ENCODE peak calls at places on chromosomes 7 and 10, in six cellular contexts. U, P, Q, K, Y and S are unnamed samples.

GRCh38 chr7:88851220-88851619 is 55.7 kb upstream of the TEX47 start:
- DNase-seq in U (no peak), P (no peak), Q (no peak), K (no peak), Y (no peak), S (no peak)

GRCh38 chr7:114575098-114575497 is 160.5 kb downstream of the FOXP2 start:
- DNase-seq in U (no peak), P (no peak), Q (no peak), K (no peak), Y (no peak), S (no peak)

GRCh38 chr7:70695804-70696104 is 436.2 kb upstream of the GALNT17 start:
- DNase-seq in U (no peak), P (no peak), Q (no peak), K (no peak), Y (no peak), S (no peak)

GRCh38 chr10:69413221-69413865 is 3.4 kb downstream of the TACR2 start:
- DNase-seq in U (peak), P (peak), Q (peak), K (peak), Y (peak), S (peak)

GRCh38 chr10:123470570-123470969 is 195.6 kb upstream of the GPR26 start:
- DNase-seq in U (no peak), P (no peak), Q (no peak), K (no peak), Y (no peak), S (no peak)

GRCh38 chr7:27933691-27934565 is 194.0 kb downstream of the TAX1BP1 start:
- DNase-seq in U (no peak), P (no peak), Q (no peak), K (no peak), Y (no peak), S (no peak)

GRCh38 chr10:89301231-89301630 is 615 bp upstream of the IFIT2 start:
- DNase-seq in U (peak), P (no peak), Q (no peak), K (no peak), Y (no peak), S (peak)

GRCh38 chr10:123868058-123868995 is 23.3 kb downstream of the CPXM2 start:
- DNase-seq in U (no peak), P (no peak), Q (no peak), K (peak), Y (no peak), S (peak)

GRCh38 chr7:107661081-107661864 is 645 bp downstream of the SLC26A4 start:
- DNase-seq in U (no peak), P (peak), Q (no peak), K (peak), Y (peak), S (peak)

GRCh38 chr10:89515031-89515841 is 20.2 kb downstream of the SLC16A12 start:
- DNase-seq in U (no peak), P (no peak), Q (no peak), K (no peak), Y (no peak), S (no peak)

DNA sequence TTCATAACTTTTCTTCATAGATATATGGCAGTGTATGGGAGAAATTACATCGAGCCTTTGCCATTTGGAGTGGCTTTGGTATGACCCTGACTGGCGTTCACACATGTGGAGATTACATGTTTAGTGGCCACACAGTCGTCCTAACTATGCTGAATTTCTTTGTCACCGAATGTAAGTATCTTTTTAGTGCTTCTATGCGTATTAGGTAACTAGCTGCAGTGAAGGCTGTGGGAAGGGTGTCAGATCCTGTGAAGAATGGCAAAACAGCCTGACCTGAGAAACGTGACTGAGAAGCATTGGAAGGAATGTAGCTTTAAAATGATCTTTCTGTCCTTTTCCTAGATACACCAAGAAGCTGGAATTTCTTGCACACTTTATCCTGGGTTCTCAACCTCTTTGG is 34.5 kb upstream of the VDAC2 start:
- DNase-seq in U (no peak), P (no peak), Q (no peak), K (no peak), Y (no peak), S (no peak)
- TF ChIP-seq POLR2AphosphoS5 in U (no peak), P (no peak), Q (no peak), K (no peak), Y (no peak), S (no peak)

GRCh38 chr7:111113263-111114017 is 22.5 kb downstream of the LRRN3 start:
- DNase-seq in U (no peak), P (no peak), Q (no peak), K (no peak), Y (no peak), S (no peak)
- TF ChIP-seq POLR2AphosphoS5 in U (no peak), P (no peak), Q (no peak), K (no peak), Y (no peak), S (no peak)

DNA sequence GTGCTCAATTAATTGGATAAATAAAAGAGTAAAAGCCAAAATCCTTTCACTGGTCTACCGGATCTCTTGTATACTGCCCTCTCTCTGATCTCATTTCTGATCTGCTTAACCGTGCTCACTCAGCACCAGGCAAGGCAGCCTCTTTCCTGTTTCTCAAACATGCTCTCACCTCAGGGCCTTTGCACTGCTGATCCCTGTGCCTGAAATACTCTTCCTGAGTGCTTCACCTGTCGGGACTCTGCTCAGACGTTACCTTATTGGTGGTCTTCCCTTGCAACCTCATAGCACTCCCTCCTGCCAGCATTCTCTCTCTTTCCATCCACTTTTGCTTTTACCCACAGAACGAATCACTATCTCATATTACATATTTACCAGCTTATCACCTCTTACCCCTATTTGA is 55.6 kb downstream of the NPY start:
- DNase-seq in U (no peak), P (no peak), Q (no peak), K (no peak), Y (no peak), S (no peak)
- TF ChIP-seq POLR2AphosphoS5 in U (no peak), P (no peak), Q (no peak), K (no peak), Y (no peak), S (no peak)

GRCh38 chr10:95819620-95820329 is 63.8 kb downstream of the ENTPD1 start:
- DNase-seq in U (no peak), P (no peak), Q (no peak), K (no peak), Y (no peak), S (no peak)
- TF ChIP-seq POLR2AphosphoS5 in U (no peak), P (no peak), Q (no peak), K (no peak), Y (no peak), S (no peak)

GRCh38 chr7:44631458-44632115 is 25.2 kb downstream of the OGDH start:
- DNase-seq in U (no peak), P (no peak), Q (no peak), K (no peak), Y (no peak), S (peak)
- TF ChIP-seq POLR2AphosphoS5 in U (no peak), P (no peak), Q (no peak), K (no peak), Y (peak), S (no peak)

DNA sequence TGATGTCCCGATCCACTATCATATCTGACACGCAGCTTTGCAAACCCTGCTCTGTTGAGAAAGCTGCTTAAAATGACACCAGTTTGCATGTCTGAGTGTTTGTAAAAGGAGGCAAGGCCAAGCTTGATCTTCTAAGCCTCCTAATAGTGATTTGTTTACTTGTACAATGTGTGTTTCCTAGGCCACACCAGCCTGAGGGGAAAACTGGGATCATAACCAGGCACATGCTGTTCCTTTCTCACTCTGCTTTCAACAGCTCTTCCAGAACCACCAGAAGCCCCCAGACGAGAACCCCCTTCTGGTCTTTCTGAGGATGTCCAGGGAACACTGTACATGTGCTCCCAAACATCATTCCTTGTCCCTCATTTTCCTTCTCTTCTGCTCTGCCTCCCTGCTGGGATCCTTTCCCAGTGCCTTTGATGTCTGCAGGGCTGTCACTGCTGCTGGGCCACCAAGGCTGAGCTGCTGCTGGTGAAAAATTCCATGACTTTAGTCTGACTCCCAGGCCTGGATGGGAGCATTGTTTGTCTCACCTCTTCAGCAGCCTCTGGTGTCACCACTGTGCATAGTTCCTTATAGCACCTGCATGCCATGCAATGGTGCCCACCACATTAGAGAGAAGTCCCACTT is 4.0 kb upstream of the LGI1 start:
- DNase-seq in U (no peak), P (no peak), Q (no peak), K (no peak), Y (no peak), S (no peak)
- TF ChIP-seq POLR2AphosphoS5 in U (no peak), P (no peak), Q (no peak), K (no peak), Y (no peak), S (no peak)